ENCODE peak calls at places on chromosomes 13 and 19, in four cellular contexts. B is thoracic aorta, H is progenitor cell of endocrine pancreas, X is epithelial cell of esophagus. J is an unnamed sample.

GRCh38 chr19:47899335-47899734 is 13.2 kb upstream of the SULT2A1 start:
- DNase-seq in B (no peak), H (no peak), X (no peak), J (no peak)

GRCh38 chr13:79779761-79780160 is 298.8 kb downstream of the NDFIP2 start:
- DNase-seq in B (no peak), H (no peak), X (peak; percentile 85), J (peak; percentile 80)

GRCh38 chr19:46404884-46405658 is 8.3 kb downstream of the CCDC8 start:
- DNase-seq in B (no peak), H (no peak), X (peak; percentile 50), J (no peak)

GRCh38 chr19:48596237-48596636 is 10.3 kb upstream of the SPACA4 start:
- DNase-seq in B (no peak), H (no peak), X (no peak), J (no peak)

GRCh38 chr13:101453784-101454201 is 1.3 kb downstream of the ITGBL1 start:
- DNase-seq in B (no peak), H (no peak), X (peak; percentile 74), J (peak; percentile 31)

GRCh38 chr19:19297759-19298158 is 22.6 kb downstream of the SUGP1 start:
- DNase-seq in B (no peak), H (no peak), X (no peak), J (no peak)

GRCh38 chr13:108154421-108154858 is 60.9 kb downstream of the LIG4 start:
- DNase-seq in B (no peak), H (peak; percentile 16), X (peak; percentile 28), J (no peak)

GRCh38 chr19:14090509-14091085 is at the start of gene SAMD1:
- DNase-seq in B (peak; percentile 78), H (peak; percentile 66), X (peak; percentile 87), J (peak; percentile 91)

GRCh38 chr13:33114146-33114545 is 97.9 kb downstream of the KL start:
- DNase-seq in B (no peak), H (no peak), X (no peak), J (no peak)
- TF ChIP-seq CTCF in B (no peak), H (no peak), X (no peak), J (no peak)

GRCh38 chr13:36847541-36848045 is 28.6 kb downstream of the RFXAP start:
- DNase-seq in B (no peak), H (no peak), X (no peak), J (no peak)

GRCh38 chr13:36848228-36848982 is 29.4 kb downstream of the RFXAP start:
- DNase-seq in B (no peak), H (no peak), X (peak; percentile 27), J (no peak)

GRCh38 chr13:36850790-36851438 is 31.9 kb downstream of the RFXAP start:
- DNase-seq in B (no peak), H (no peak), X (peak; percentile 9), J (peak; percentile 1)
- TF ChIP-seq CTCF in B (no peak), H (peak; percentile 40), X (peak; percentile 25), J (peak; percentile 34)

DNA sequence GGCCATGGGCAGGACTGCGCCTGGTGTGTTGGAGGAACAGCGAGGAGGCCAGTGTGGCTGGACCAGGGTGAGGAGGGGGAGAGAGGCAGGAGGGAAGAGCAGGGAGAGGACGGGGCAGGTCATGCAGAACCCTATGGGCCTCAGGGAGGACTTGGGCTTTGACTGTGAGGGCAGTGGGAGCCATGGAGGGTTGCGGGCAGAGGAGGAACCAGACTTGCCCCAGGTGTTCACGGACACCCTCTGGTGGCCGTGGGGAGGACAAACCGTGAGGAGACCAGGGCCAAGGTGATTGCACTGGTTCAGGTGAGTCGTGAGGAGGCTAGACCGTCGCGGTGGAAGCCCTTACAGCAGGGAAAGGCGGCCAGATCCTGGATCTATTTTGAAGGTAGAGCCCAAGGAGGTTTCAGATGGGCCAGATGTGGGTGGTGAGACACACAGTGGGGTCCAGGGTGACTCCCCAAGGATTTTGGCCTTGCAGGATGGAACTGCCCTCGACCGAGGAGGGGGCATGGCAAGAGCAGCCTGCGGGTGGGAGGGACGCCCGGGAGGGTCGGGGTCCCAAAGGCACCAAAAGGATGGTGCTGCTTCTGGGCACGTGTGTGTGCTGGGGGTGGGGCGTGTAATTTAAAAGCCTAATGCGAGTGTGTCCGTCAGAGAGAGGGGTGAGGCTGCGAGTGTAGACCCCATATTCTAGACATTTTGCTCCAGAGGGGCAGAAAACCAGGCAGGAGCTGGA is 2.7 kb upstream of the REXO1 start:
- DNase-seq in B (no peak), H (no peak), X (no peak), J (no peak)
- TF ChIP-seq CTCF in B (no peak), H (peak; percentile 14), X (peak; percentile 27), J (no peak)

DNA sequence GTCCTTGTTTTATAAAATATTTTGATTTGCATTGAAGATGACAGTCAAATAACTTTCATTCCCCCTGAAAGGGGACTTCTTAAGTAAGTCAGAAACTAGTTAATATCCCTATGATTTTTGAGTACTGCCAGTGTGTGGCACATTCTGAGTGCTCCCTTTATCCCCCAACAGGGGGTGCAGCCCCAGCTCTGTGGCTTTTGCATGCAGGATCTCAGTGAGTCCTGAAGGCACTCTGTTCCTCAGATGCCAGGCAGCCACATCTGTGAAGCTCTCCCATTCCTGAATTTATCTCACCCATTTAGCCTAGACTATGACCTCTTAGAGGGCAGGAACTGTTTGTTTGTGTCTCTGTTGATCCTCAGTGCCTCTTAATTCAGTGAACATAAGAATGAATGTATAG is 123.1 kb downstream of the CDK8 start:
- DNase-seq in B (no peak), H (no peak), X (peak; percentile 25), J (peak; percentile 34)
- TF ChIP-seq CTCF in B (peak; percentile 41), H (peak; percentile 55), X (peak; percentile 52), J (peak; percentile 56)

GRCh38 chr13:32737111-32737571 is 150.9 kb downstream of the PDS5B start:
- DNase-seq in B (no peak), H (no peak), X (no peak), J (peak; percentile 16)

GRCh38 chr13:32735859-32736258 is 149.6 kb downstream of the PDS5B start:
- DNase-seq in B (no peak), H (no peak), X (no peak), J (no peak)

GRCh38 chr13:32737679-32738078 is 151.4 kb downstream of the PDS5B start:
- DNase-seq in B (no peak), H (no peak), X (no peak), J (peak; percentile 9)

GRCh38 chr13:32734511-32734910 is 148.3 kb downstream of the PDS5B start:
- DNase-seq in B (no peak), H (no peak), X (peak; percentile 90), J (peak; percentile 52)

GRCh38 chr13:32736648-32737047 is 150.4 kb downstream of the PDS5B start:
- DNase-seq in B (no peak), H (no peak), X (no peak), J (no peak)
- TF ChIP-seq CTCF in B (no peak), H (no peak), X (no peak), J (no peak)

GRCh38 chr19:35055715-35056179 is 14.2 kb downstream of the HPN start:
- DNase-seq in B (no peak), H (no peak), X (peak; percentile 24), J (no peak)
- TF ChIP-seq CTCF in B (no peak), H (peak; percentile 62), X (peak; percentile 35), J (no peak)

GRCh38 chr13:42409061-42409460 is 137.1 kb downstream of the AKAP11 start:
- DNase-seq in B (no peak), H (no peak), X (no peak), J (no peak)

GRCh38 chr13:42401376-42401775 is 129.4 kb downstream of the AKAP11 start:
- DNase-seq in B (no peak), H (no peak), X (peak; percentile 78), J (no peak)

GRCh38 chr13:42400188-42400833 is 128.4 kb downstream of the AKAP11 start:
- DNase-seq in B (no peak), H (no peak), X (no peak), J (no peak)

DNA sequence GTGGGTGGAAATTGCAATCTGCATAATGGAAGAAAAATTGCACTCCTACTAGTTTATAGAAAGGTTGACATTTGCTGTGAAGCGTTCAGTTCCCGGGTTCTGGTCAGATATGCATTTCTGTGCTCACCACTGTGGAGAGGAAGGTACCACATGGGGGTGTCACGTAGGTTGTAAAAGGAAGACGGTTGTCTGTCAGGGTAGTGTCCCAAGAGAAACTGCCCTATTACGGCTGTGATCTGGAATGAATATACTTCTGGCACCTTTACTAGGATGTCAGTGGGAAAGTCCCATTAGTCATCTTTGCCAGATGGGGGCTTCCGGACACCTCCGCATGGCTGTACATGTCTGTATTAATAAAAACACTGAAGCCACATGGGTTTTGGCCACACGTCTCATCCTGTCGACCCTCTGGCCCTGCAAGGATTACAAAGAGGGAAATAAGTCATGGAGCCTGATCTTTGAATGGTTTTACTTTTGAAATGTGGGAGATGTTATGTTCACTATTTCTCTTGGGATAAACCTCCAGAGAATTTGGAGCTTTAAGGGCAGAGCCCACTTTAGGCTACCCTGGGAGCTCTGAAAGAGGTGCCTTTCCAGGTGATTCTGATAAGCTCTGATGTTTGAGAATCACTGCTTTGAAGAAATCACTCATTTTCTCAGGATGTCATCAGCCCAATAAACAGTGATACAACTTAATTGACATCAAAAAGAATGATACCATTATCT is 133.9 kb downstream of the AKAP11 start:
- DNase-seq in B (no peak), H (no peak), X (peak; percentile 87), J (peak; percentile 6)
- TF ChIP-seq CTCF in B (no peak), H (no peak), X (no peak), J (no peak)

GRCh38 chr13:33611016-33611805 is 206.7 kb upstream of the RFC3 start:
- DNase-seq in B (peak; percentile 13), H (no peak), X (peak; percentile 61), J (no peak)
- TF ChIP-seq CTCF in B (no peak), H (no peak), X (no peak), J (no peak)

GRCh38 chr13:86085890-86086289 is 286.7 kb upstream of the SLITRK6 start:
- DNase-seq in B (no peak), H (no peak), X (peak; percentile 9), J (no peak)
- TF ChIP-seq CTCF in B (no peak), H (no peak), X (peak; percentile 14), J (no peak)

GRCh38 chr13:31797154-31797775 is 57.9 kb downstream of the RXFP2 start:
- DNase-seq in B (no peak), H (no peak), X (peak; percentile 30), J (peak; percentile 65)
- TF ChIP-seq CTCF in B (peak; percentile 49), H (peak; percentile 42), X (peak; percentile 34), J (peak; percentile 72)